ENCODE peak calls at places on chromosomes 2 and 18, in four cellular contexts. One of them, this sample, is unnamed.

GRCh38 chr18:80191264-80191663 is 56.0 kb downstream of the PARD6G start:
- DNase-seq in HepG2: no peak
- DNase-seq in K562: no peak
- DNase-seq in GM12878: no peak
- DNase-seq in this sample: no peak

GRCh38 chr2:237705225-237705524 is 77.8 kb downstream of the LRRFIP1 start:
- DNase-seq in HepG2: no peak
- DNase-seq in K562: no peak
- DNase-seq in GM12878: no peak
- DNase-seq in this sample: peak

GRCh38 chr2:46569061-46569560 is 89.7 kb downstream of the TMEM247 start:
- DNase-seq in HepG2: no peak
- DNase-seq in K562: peak
- DNase-seq in GM12878: peak
- DNase-seq in this sample: peak

GRCh38 chr18:46756559-46757201 is at the start of gene ST8SIA5:
- DNase-seq in HepG2: no peak
- DNase-seq in K562: no peak
- DNase-seq in GM12878: no peak
- DNase-seq in this sample: no peak

GRCh38 chr2:187826023-187826422 is 271.8 kb upstream of the TFPI start:
- DNase-seq in HepG2: no peak
- DNase-seq in K562: no peak
- DNase-seq in GM12878: no peak
- DNase-seq in this sample: no peak

GRCh38 chr2:64408031-64408430 is 45.9 kb upstream of the LGALSL start:
- DNase-seq in HepG2: no peak
- DNase-seq in K562: no peak
- DNase-seq in GM12878: no peak
- DNase-seq in this sample: no peak

GRCh38 chr2:230863031-230863430 is 1.7 kb upstream of the ITM2C start:
- DNase-seq in HepG2: no peak
- DNase-seq in K562: no peak
- DNase-seq in GM12878: no peak
- DNase-seq in this sample: no peak

GRCh38 chr2:100321181-100321880 is 970 bp downstream of the LONRF2 start:
- DNase-seq in HepG2: no peak
- DNase-seq in K562: peak
- DNase-seq in GM12878: no peak
- DNase-seq in this sample: peak

GRCh38 chr2:131056204-131056975 is 36.9 kb downstream of the FAM168B start:
- DNase-seq in HepG2: no peak
- DNase-seq in K562: no peak
- DNase-seq in GM12878: no peak
- DNase-seq in this sample: no peak

GRCh38 chr2:233593201-233593600 is 24.2 kb upstream of the UGT1A8 start:
- DNase-seq in HepG2: no peak
- DNase-seq in K562: no peak
- DNase-seq in GM12878: peak
- DNase-seq in this sample: no peak

GRCh38 chr2:30645081-30645744 is 162.0 kb downstream of the CAPN13 start:
- DNase-seq in HepG2: no peak
- DNase-seq in K562: no peak
- DNase-seq in GM12878: no peak
- DNase-seq in this sample: no peak

GRCh38 chr2:241598487-241598886 is 38.5 kb downstream of the THAP4 start:
- DNase-seq in HepG2: peak
- DNase-seq in K562: no peak
- DNase-seq in GM12878: no peak
- DNase-seq in this sample: no peak

GRCh38 chr18:49459404-49460171 is 857 bp downstream of the DYM start:
- DNase-seq in HepG2: no peak
- DNase-seq in K562: peak
- DNase-seq in GM12878: no peak
- DNase-seq in this sample: peak

GRCh38 chr2:172373076-172373475 is 54.3 kb upstream of the ITGA6 start:
- DNase-seq in HepG2: no peak
- DNase-seq in K562: no peak
- DNase-seq in GM12878: no peak
- DNase-seq in this sample: no peak

GRCh38 chr2:39435254-39435653 is 1.8 kb downstream of the MAP4K3 start:
- DNase-seq in HepG2: no peak
- DNase-seq in K562: no peak
- DNase-seq in GM12878: no peak
- DNase-seq in this sample: peak

GRCh38 chr18:71336811-71337210 is 1048.0 kb downstream of the SOCS6 start:
- DNase-seq in HepG2: no peak
- DNase-seq in K562: no peak
- DNase-seq in GM12878: no peak
- DNase-seq in this sample: no peak

DNA sequence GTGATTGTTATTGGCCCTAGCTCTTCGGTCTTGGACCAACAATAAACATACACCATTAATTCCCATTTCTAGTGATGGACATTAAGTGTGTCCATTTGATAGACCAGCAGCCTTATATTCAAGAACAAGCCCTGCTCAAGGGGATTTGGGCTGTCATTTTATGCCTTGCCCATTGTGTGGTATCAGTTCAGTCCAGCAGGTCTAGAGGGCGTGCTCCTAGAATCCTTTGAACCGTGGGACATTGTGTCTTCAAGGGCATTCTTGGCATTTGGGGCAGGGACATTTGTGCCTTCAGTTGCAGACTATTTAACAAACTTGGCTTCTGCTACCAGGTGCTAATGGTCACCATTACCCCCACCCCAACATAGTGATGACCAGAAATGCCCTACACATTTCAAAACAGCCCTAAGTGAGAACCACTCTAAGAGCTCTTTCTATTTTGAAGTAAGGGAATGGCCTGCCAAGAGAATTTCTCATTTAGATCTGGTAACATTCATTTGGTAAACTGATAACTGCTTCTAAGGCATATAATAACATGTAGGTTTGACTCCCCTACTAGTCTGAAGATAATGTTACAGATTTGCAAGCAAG is 284.7 kb downstream of the ALPK2 start:
- DNase-seq in HepG2: no peak
- DNase-seq in K562: no peak
- DNase-seq in GM12878: no peak
- DNase-seq in this sample: no peak
- H3K9ac ChIP-seq in HepG2: no peak
- H3K9ac ChIP-seq in K562: no peak
- H3K9ac ChIP-seq in GM12878: no peak
- H3K9ac ChIP-seq in this sample: no peak

GRCh38 chr2:220513573-220514288 is 886.3 kb downstream of the SLC4A3 start:
- DNase-seq in HepG2: no peak
- DNase-seq in K562: no peak
- DNase-seq in GM12878: no peak
- DNase-seq in this sample: peak
- TF ChIP-seq BHLHE40 in HepG2: no peak
- TF ChIP-seq BHLHE40 in K562: no peak
- TF ChIP-seq BHLHE40 in GM12878: no peak
- TF ChIP-seq BHLHE40 in this sample: no peak

DNA sequence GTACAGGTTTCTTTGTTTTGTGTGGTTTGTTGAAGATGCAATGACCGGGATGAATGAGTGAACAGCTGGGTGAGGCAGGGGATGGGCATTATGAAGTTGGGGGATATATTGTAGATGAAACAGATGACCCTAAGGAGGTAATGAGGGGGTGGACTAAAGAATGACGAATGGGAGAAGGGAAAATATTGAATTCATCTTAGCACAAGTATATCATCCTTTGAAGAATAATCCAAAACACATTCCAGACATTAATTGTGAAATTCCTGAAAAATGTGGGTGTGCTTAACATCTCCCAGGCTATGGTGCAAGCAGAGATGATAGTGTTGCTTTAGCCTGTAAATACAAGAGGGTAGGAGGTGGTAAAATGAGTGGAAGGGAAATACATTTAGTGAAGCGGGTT is 5.8 kb downstream of the CRIM1 start:
- DNase-seq in HepG2: no peak
- DNase-seq in K562: no peak
- DNase-seq in GM12878: no peak
- DNase-seq in this sample: no peak
- H2AFZ ChIP-seq in HepG2: no peak
- H2AFZ ChIP-seq in K562: no peak
- H2AFZ ChIP-seq in GM12878: no peak
- H2AFZ ChIP-seq in this sample: no peak

GRCh38 chr2:37872192-37872545 is 52.9 kb upstream of the RMDN2 start:
- DNase-seq in HepG2: no peak
- DNase-seq in K562: no peak
- DNase-seq in GM12878: no peak
- DNase-seq in this sample: no peak

GRCh38 chr2:37873229-37873628 is 51.9 kb upstream of the RMDN2 start:
- DNase-seq in HepG2: no peak
- DNase-seq in K562: no peak
- DNase-seq in GM12878: no peak
- DNase-seq in this sample: no peak

GRCh38 chr2:37870829-37871228 is 54.3 kb upstream of the RMDN2 start:
- DNase-seq in HepG2: no peak
- DNase-seq in K562: no peak
- DNase-seq in GM12878: no peak
- DNase-seq in this sample: peak

GRCh38 chr2:37869756-37870155 is 55.3 kb upstream of the RMDN2 start:
- DNase-seq in HepG2: no peak
- DNase-seq in K562: no peak
- DNase-seq in GM12878: no peak
- DNase-seq in this sample: peak

DNA sequence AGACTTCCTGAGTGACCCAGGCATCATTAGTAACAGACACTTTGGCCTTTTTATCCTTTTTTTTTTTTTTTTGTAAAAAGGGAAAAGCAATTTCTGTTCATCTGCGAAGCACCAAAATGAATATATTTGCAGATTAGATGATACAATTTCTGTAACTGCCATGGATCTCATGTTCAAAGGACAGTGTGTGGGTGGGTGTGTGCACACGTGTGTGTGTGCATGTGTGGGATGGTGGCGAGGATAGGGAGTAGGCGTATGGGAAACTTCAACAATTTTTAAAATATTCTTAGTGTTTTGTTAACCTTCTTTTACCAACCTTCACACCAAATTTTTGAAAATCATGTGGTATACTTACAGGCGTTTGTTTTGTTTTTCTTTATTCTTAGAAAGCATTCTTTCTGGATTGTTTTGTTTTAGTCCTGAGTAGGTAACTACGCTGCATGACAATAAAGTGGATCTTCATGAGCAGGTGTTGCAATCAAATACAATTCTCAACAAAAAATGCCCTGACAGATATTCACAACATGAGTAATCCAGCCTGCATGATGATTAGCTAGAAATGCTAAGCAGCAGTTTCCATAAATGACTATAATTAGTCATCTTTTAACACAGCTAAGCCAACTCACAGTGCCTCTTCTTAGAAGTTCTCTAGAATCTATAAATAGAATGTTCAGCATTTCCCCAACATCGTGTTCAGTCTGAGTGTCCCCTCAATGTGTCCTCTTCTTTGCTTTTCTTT is 53.5 kb upstream of the RMDN2 start:
- DNase-seq in HepG2: no peak
- DNase-seq in K562: no peak
- DNase-seq in GM12878: no peak
- DNase-seq in this sample: peak
- H3K9ac ChIP-seq in HepG2: no peak
- H3K9ac ChIP-seq in K562: no peak
- H3K9ac ChIP-seq in GM12878: no peak
- H3K9ac ChIP-seq in this sample: no peak

GRCh38 chr2:28436525-28437051 is 43.9 kb downstream of the FOSL2 start:
- DNase-seq in HepG2: no peak
- DNase-seq in K562: no peak
- DNase-seq in GM12878: no peak
- DNase-seq in this sample: no peak
- TF ChIP-seq BHLHE40 in HepG2: no peak
- TF ChIP-seq BHLHE40 in K562: no peak
- TF ChIP-seq BHLHE40 in GM12878: no peak
- TF ChIP-seq BHLHE40 in this sample: no peak

DNA sequence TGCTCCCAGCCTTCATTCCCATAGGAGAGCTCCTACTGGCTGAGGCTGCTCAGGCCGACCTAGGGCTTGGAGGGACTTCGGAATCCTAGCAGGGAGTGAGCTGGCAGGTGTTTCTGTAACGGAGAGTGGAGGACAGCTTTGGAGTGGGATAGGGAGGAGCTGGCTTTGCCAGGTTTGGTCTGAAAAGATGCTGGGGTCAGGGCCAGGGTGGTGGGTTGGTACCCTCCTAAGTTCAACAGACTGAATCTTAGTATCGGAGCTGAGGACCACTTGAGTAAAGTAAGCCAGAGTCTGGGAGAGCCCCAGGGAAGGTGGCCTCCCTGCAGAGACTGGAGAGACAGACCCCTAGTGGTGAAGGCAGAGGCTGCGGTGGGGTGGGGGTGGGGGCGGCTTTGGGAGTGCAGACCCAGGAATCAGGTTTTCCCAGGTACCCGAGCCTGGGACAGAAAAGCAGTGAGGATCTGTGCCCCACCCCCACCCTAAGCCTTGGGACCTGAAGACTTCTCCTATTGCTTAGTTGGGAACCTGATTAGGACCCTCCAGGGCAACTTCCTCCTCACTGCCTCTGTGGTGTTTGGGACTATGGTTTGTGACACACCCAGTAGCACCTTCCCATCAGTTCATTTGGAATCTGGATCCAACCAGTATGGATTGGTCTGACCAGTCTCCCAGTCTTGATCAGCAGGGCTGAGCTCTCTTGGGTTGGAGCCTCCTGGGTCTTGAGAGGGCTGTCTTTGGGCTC is 3.0 kb downstream of the CNNM4 start:
- DNase-seq in HepG2: peak
- DNase-seq in K562: peak
- DNase-seq in GM12878: no peak
- DNase-seq in this sample: no peak
- H2AFZ ChIP-seq in HepG2: peak
- H2AFZ ChIP-seq in K562: peak
- H2AFZ ChIP-seq in GM12878: peak
- H2AFZ ChIP-seq in this sample: peak

This sample was measured in IMR-90.